ENCODE peak calls at places on chromosomes 13 and 19, in four cellular contexts. W is GM23338, E is SK-N-SH, Y is GM12892. D is an unnamed sample.

GRCh38 chr13:60654405-60654804 is 257.4 kb downstream of the TDRD3 start:
- DNase-seq in W (peak; percentile 40), E (no peak), Y (no peak), D (no peak)

GRCh38 chr19:40191836-40192646 is 815 bp downstream of the MAP3K10 start:
- DNase-seq in W (peak; percentile 85), E (peak; percentile 88), Y (no peak), D (peak; percentile 82)

GRCh38 chr13:83666126-83666525 is 216.1 kb downstream of the SLITRK1 start:
- DNase-seq in W (no peak), E (no peak), Y (no peak), D (no peak)

GRCh38 chr19:48533770-48534169 is 18.2 kb upstream of the SULT2B1 start:
- DNase-seq in W (no peak), E (no peak), Y (no peak), D (no peak)

GRCh38 chr13:36555151-36555986 is 118.5 kb upstream of the SERTM1 start:
- DNase-seq in W (no peak), E (no peak), Y (no peak), D (no peak)

GRCh38 chr19:18611327-18612050 is 1.2 kb upstream of the TMEM59L start:
- DNase-seq in W (peak; percentile 76), E (peak; percentile 86), Y (no peak), D (no peak)

GRCh38 chr19:33407140-33407551 is 33.6 kb downstream of the CEBPG start:
- DNase-seq in W (no peak), E (no peak), Y (no peak), D (no peak)

GRCh38 chr19:5369962-5370367 is 29.4 kb upstream of the PTPRS start:
- DNase-seq in W (peak; percentile 84), E (peak; percentile 70), Y (peak; percentile 43), D (peak; percentile 77)

GRCh38 chr13:40660270-40660669 is 6.2 kb downstream of the FOXO1 start:
- DNase-seq in W (peak; percentile 45), E (no peak), Y (no peak), D (no peak)

GRCh38 chr19:10408511-10409291 is 5.4 kb upstream of the CDC37 start:
- DNase-seq in W (no peak), E (peak; percentile 34), Y (no peak), D (peak; percentile 92)

GRCh38 chr19:29650988-29651387 is 14.3 kb upstream of the PLEKHF1 start:
- DNase-seq in W (no peak), E (no peak), Y (no peak), D (no peak)

GRCh38 chr19:9848761-9849160 is 13.6 kb downstream of the PIN1 start:
- DNase-seq in W (no peak), E (no peak), Y (no peak), D (no peak)

GRCh38 chr19:42250249-42250665 is 4.7 kb downstream of the ERF start:
- DNase-seq in W (no peak), E (no peak), Y (no peak), D (peak; percentile 81)

GRCh38 chr19:12788682-12789097 is 2.6 kb upstream of the JUNB start:
- DNase-seq in W (peak; percentile 72), E (peak; percentile 88), Y (peak; percentile 67), D (peak; percentile 92)

GRCh38 chr13:33260168-33261098 is 25.1 kb downstream of the STARD13 start:
- DNase-seq in W (no peak), E (no peak), Y (no peak), D (no peak)

GRCh38 chr19:35106291-35106583 is 9.4 kb upstream of the FXYD3 start:
- DNase-seq in W (no peak), E (no peak), Y (no peak), D (no peak)

GRCh38 chr19:20612711-20613316 is 47.2 kb upstream of the ZNF737 start:
- DNase-seq in W (no peak), E (no peak), Y (no peak), D (no peak)

GRCh38 chr19:31054430-31054829 is 294.8 kb downstream of the TSHZ3 start:
- DNase-seq in W (peak; percentile 86), E (peak; percentile 44), Y (no peak), D (peak; percentile 63)

GRCh38 chr19:19485161-19485997 is 30.0 kb downstream of the TSSK6 start:
- DNase-seq in W (no peak), E (no peak), Y (no peak), D (peak; percentile 78)

GRCh38 chr19:49746206-49746958 is 16.7 kb downstream of the TSKS start:
- DNase-seq in W (peak; percentile 99), E (peak; percentile 81), Y (no peak), D (peak; percentile 83)

GRCh38 chr13:37058801-37059135 is 720 bp downstream of the SUPT20H start:
- DNase-seq in W (peak; percentile 40), E (peak; percentile 46), Y (no peak), D (no peak)

GRCh38 chr13:22312405-22312803 is 641.5 kb downstream of the FGF9 start:
- DNase-seq in W (no peak), E (no peak), Y (no peak), D (no peak)

GRCh38 chr19:51025401-51025800 is 1.0 kb downstream of the KLK11 start:
- DNase-seq in W (no peak), E (peak; percentile 10), Y (no peak), D (no peak)

GRCh38 chr19:31625575-31625974 is 276.3 kb upstream of the TSHZ3 start:
- DNase-seq in W (no peak), E (no peak), Y (no peak), D (no peak)

GRCh38 chr19:47765522-47766358 is 12.8 kb upstream of the SELENOW start:
- DNase-seq in W (peak; percentile 92), E (peak; percentile 77), Y (no peak), D (peak; percentile 84)

GRCh38 chr19:4584670-4585460 is 25.4 kb upstream of the SEMA6B start:
- DNase-seq in W (peak; percentile 74), E (peak; percentile 79), Y (peak; percentile 25), D (no peak)

GRCh38 chr19:45793178-45793564 is 526 bp upstream of the DMWD start:
- DNase-seq in W (no peak), E (no peak), Y (no peak), D (no peak)

GRCh38 chr19:45789035-45789786 is 3.4 kb downstream of the DMWD start:
- DNase-seq in W (no peak), E (no peak), Y (no peak), D (no peak)

GRCh38 chr19:45792482-45793177 is at the start of gene DMWD:
- DNase-seq in W (peak; percentile 99), E (peak; percentile 99), Y (peak; percentile 96), D (peak; percentile 99)

GRCh38 chr19:45791744-45792481 is 732 bp downstream of the DMWD start:
- DNase-seq in W (no peak), E (no peak), Y (no peak), D (no peak)

DNA sequence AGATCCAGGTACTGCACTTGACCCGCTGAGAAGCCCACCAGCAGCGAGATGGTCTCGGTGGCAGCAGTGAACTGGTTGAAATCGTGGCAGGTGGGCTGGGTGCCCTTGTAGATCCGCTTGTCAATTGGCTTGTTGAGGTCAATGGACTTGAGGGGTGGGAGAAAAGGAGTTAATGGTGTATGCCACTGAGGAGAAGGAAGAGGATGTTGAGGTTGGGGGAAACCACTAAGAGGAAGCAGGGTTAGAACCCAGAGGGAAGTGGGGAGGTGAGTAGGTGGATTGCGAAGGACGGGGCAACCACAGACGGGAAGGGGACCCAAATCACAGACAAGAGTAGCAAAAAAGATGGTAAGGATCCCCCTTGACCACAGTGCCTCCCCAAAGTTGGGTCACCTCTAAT is 1.7 kb downstream of the DMWD start:
- DNase-seq in W (no peak), E (no peak), Y (no peak), D (peak; percentile 80)
- TF ChIP-seq POLR2AphosphoS5 in W (no peak), E (no peak), Y (no peak), D (no peak)

GRCh38 chr19:7657047-7657779 is 11.6 kb upstream of the RETN start:
- DNase-seq in W (no peak), E (no peak), Y (no peak), D (no peak)
- TF ChIP-seq POLR2AphosphoS5 in W (no peak), E (no peak), Y (no peak), D (no peak)

GRCh38 chr13:20124303-20124702 is 36.5 kb downstream of the GJA3 start:
- DNase-seq in W (no peak), E (no peak), Y (no peak), D (no peak)

GRCh38 chr13:20119960-20120359 is 40.9 kb downstream of the GJA3 start:
- DNase-seq in W (no peak), E (no peak), Y (no peak), D (no peak)

GRCh38 chr13:20125129-20125782 is 35.6 kb downstream of the GJA3 start:
- DNase-seq in W (no peak), E (no peak), Y (no peak), D (no peak)

GRCh38 chr13:20118268-20119140 is 42.3 kb downstream of the GJA3 start:
- DNase-seq in W (peak; percentile 72), E (peak; percentile 71), Y (peak; percentile 45), D (peak; percentile 80)

GRCh38 chr13:20121154-20121515 is 39.7 kb downstream of the GJA3 start:
- DNase-seq in W (no peak), E (no peak), Y (no peak), D (no peak)
- TF ChIP-seq POLR2AphosphoS5 in W (no peak), E (no peak), Y (no peak), D (no peak)

GRCh38 chr13:102344410-102344809 is 57.4 kb downstream of the FGF14 start:
- DNase-seq in W (no peak), E (no peak), Y (no peak), D (no peak)

GRCh38 chr13:102351486-102351885 is 50.4 kb downstream of the FGF14 start:
- DNase-seq in W (no peak), E (no peak), Y (no peak), D (no peak)

GRCh38 chr13:102346769-102347168 is 55.1 kb downstream of the FGF14 start:
- DNase-seq in W (no peak), E (no peak), Y (no peak), D (no peak)

DNA sequence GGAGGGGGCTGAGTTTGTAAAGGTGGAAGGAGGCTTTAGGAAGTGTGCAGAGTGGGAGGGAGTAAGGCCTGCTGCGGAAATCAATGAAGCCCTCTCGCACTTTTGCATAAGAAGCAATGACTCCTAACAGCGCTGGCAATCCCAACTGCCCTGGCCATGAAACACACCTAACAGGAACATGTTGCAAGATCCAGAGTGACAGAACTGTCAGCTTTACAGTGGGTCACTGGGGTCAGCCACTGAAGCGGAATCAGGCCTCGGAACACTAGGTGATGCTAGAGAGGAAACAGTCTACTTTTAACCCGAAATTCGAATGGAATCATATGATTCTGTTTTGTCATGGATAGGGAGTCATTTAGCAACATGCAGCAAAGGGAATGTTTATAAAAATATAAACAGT is 54.4 kb downstream of the FGF14 start:
- DNase-seq in W (peak; percentile 10), E (no peak), Y (no peak), D (no peak)
- TF ChIP-seq POLR2AphosphoS5 in W (no peak), E (no peak), Y (no peak), D (no peak)

GRCh38 chr13:113584205-113584869 is at the start of gene TFDP1:
- DNase-seq in W (peak; percentile 88), E (peak; percentile 97), Y (peak; percentile 89), D (peak; percentile 90)
- TF ChIP-seq POLR2AphosphoS5 in W (peak; percentile 75), E (no peak), Y (no peak), D (peak; percentile 16)

GRCh38 chr19:45553464-45553863 is 31.1 kb downstream of the OPA3 start:
- DNase-seq in W (peak; percentile 92), E (no peak), Y (no peak), D (no peak)
- TF ChIP-seq POLR2AphosphoS5 in W (peak; percentile 64), E (no peak), Y (no peak), D (no peak)